ENCODE peak calls at places on chromosomes 3 and 15, in five cellular contexts. V is cardiac muscle cell; I is tibial nerve; S is CD8-positive, alpha-beta T cell; X is astrocyte. C is an unnamed sample.

GRCh38 chr15:59380902-59381610 is 8.4 kb upstream of the MYO1E start:
- DNase-seq in V (no peak), I (no peak), S (no peak), X (no peak), C (no peak)

GRCh38 chr3:182637350-182638197 is 155.7 kb upstream of the ATP11B start:
- DNase-seq in V (no peak), I (no peak), S (no peak), X (no peak), C (no peak)

GRCh38 chr3:78260388-78260787 is 1220.5 kb downstream of the ROBO2 start:
- DNase-seq in V (no peak), I (no peak), S (no peak), X (no peak), C (no peak)

GRCh38 chr3:167728176-167728575 is 6.5 kb downstream of the PDCD10 start:
- DNase-seq in V (no peak), I (no peak), S (no peak), X (peak), C (no peak)

GRCh38 chr15:66883322-66883911 is 181.4 kb downstream of the SMAD6 start:
- DNase-seq in V (peak), I (peak), S (peak), X (peak), C (no peak)

GRCh38 chr15:70062321-70062956 is 35.3 kb downstream of the TLE3 start:
- DNase-seq in V (no peak), I (peak), S (no peak), X (peak), C (no peak)

GRCh38 chr15:59294961-59295741 is 77.5 kb downstream of the MYO1E start:
- DNase-seq in V (no peak), I (peak), S (no peak), X (peak), C (no peak)

GRCh38 chr15:55768670-55769185 is 25.8 kb upstream of the PRTG start:
- DNase-seq in V (no peak), I (no peak), S (no peak), X (no peak), C (no peak)

GRCh38 chr3:155417119-155417517 is 123.6 kb upstream of the STRIT1 start:
- DNase-seq in V (no peak), I (no peak), S (no peak), X (no peak), C (no peak)

GRCh38 chr3:38989932-38990510 is 61.7 kb downstream of the SCN11A start:
- DNase-seq in V (no peak), I (no peak), S (no peak), X (no peak), C (no peak)

GRCh38 chr3:145903472-145904013 is 257.4 kb downstream of the PLOD2 start:
- DNase-seq in V (no peak), I (no peak), S (no peak), X (no peak), C (no peak)

GRCh38 chr3:186785517-186786018 is 2.2 kb downstream of the EIF4A2 start:
- DNase-seq in V (no peak), I (no peak), S (no peak), X (no peak), C (no peak)
- TF ChIP-seq CTCF in V (no peak), I (no peak), S (no peak), X (no peak), C (no peak)

DNA sequence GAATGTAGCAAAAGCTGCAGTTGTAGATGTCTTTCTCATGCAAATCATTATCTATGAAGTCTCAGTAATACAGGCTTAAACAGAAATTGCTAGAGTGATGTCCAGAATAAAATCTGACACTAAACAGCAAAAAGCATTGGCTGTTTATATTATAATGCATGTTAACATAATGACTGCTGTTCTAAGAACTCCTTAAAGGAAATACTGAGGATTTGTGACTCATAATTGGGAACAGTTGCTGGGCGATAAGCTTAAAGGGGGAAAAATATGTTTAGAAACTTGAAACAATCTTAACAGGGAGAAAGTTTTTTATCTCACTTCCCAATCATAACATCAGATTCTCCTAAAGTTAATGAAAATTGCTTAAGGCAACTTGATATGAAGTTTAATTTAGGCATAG is 17.5 kb downstream of the TIPARP start:
- DNase-seq in V (no peak), I (no peak), S (no peak), X (peak), C (no peak)
- H3K4me3 ChIP-seq in V (no peak), I (no peak), S (no peak), X (no peak), C (no peak)

GRCh38 chr3:77086408-77086807 is 46.5 kb downstream of the ROBO2 start:
- DNase-seq in V (no peak), I (no peak), S (no peak), X (no peak), C (no peak)
- TF ChIP-seq CTCF in V (no peak), I (no peak), S (no peak), X (no peak), C (no peak)

DNA sequence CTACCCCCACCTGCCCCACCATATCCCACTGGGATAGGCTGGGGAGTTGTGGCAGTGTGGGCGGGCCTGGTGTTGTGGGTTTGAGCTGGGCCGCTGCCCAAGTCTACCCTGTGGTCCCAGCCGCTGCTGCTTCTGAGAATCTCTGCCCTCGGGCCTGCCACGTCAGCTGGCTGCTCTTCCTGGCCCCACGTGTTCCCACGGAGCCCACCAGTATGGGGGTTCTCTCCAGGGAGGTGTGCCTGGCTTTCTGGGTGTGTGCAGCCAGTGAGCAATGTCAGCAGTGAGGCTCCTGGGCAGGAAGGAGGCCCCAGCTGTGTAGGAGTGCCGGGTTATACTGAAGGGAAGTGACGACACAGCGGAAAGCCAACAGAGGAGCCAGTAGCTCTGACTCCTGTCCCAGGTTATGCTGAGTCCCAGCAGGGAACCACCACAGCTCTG is 10.5 kb downstream of the GNAI2 start:
- DNase-seq in V (no peak), I (no peak), S (peak), X (peak), C (no peak)
- H3K4me3 ChIP-seq in V (no peak), I (peak), S (peak), X (peak), C (peak)

DNA sequence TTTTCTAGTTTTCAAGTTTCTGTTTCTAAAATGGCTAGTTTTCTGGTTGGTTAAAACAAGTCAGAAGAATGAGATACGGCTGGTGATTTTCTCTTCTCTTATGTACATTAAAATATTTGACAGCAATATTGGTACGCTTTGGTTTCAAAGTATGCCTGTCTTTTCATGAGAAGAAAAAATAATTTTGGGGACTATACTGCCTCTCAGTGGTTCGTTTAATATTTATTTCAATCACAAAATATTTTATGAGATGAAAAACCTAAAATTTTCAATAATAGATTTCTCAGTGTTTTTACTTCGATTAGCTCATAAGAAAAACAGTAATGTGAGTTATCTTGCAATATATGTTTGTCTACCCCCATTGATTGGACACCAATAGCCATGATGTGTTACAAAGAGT is 72.8 kb upstream of the AADACL2 start:
- DNase-seq in V (no peak), I (no peak), S (no peak), X (no peak), C (no peak)
- TF ChIP-seq CTCF in V (peak), I (no peak), S (no peak), X (no peak), C (no peak)

DNA sequence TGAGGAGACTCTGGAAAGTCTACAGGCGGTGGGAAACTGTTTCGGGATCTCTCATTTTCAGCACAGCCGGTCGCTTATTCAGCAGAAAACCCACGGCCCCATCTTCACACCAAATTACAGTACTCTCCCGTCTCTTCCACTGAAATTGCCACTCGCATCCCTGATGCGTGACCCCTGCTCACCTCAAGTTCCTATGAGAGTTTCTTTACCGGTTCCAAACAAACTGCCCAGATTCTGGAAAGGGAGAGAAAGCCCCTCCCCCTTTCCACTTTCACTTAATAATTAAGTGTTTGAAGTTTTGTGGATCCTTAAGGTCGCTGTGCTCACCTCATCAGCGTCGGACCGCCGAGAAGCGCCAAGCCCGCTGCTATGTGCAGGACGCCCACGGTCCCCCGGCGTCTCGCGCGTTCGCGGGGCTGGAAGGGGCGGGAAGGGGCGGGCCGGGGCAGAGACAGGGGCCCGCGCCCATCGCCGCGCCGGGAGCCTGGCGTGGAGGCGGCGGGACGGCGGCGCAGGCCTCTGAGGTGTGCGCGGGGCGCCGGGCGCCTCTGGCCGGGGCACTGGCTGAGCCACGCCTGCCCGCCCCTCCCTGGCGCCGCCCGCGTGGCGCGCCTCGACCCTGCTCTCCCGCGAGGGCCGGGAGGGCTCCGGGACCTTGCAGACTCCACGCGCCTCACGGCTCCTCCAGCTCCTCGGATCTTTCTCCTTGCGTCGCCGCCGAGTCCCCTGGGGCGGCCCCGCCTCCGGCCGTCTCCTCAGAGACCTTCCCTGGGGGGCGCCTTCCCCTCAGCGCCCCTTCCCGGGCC is at the start of gene GPR156:
- DNase-seq in V (peak), I (no peak), S (no peak), X (no peak), C (no peak)
- H3K4me3 ChIP-seq in V (peak), I (peak), S (no peak), X (peak), C (no peak)